ENCODE peak calls at places on chromosomes 2 and 18, in five cellular contexts. C is K562, D is HCT116, M is HepG2, U is GM12878. V is an unnamed sample.

GRCh38 chr18:21191596-21192307 is 50.3 kb upstream of the GREB1L start:
- DNase-seq in C (peak), D (peak), M (peak), U (no peak), V (peak)

GRCh38 chr2:41735446-41735845 is 312.4 kb upstream of the PKDCC start:
- DNase-seq in C (no peak), D (no peak), M (no peak), U (no peak), V (no peak)

GRCh38 chr2:204825054-204825453 is 279.8 kb downstream of the PARD3B start:
- DNase-seq in C (no peak), D (no peak), M (no peak), U (no peak), V (no peak)

GRCh38 chr2:64945973-64946736 is 43.0 kb upstream of the SLC1A4 start:
- DNase-seq in C (no peak), D (no peak), M (no peak), U (peak), V (no peak)

GRCh38 chr2:97701851-97702465 is 11.4 kb upstream of the ZAP70 start:
- DNase-seq in C (no peak), D (no peak), M (no peak), U (no peak), V (no peak)

GRCh38 chr2:96596596-96596995 is 41.5 kb downstream of the KANSL3 start:
- DNase-seq in C (no peak), D (no peak), M (no peak), U (no peak), V (no peak)

GRCh38 chr2:9197916-9198315 is 8.7 kb upstream of the ASAP2 start:
- DNase-seq in C (no peak), D (no peak), M (no peak), U (no peak), V (no peak)

GRCh38 chr2:2877427-2877826 is 500.2 kb downstream of the EIPR1 start:
- DNase-seq in C (no peak), D (no peak), M (no peak), U (no peak), V (no peak)

GRCh38 chr2:234156326-234156725 is 105.8 kb downstream of the SPP2 start:
- DNase-seq in C (no peak), D (no peak), M (no peak), U (no peak), V (no peak)

GRCh38 chr2:57396364-57397098 is 650.1 kb upstream of the VRK2 start:
- DNase-seq in C (no peak), D (no peak), M (no peak), U (no peak), V (no peak)

GRCh38 chr18:37253424-37254255 is 312.0 kb downstream of the CELF4 start:
- DNase-seq in C (peak), D (no peak), M (no peak), U (no peak), V (peak)

GRCh38 chr2:214730248-214730647 is 79.2 kb downstream of the BARD1 start:
- DNase-seq in C (no peak), D (no peak), M (no peak), U (no peak), V (no peak)

GRCh38 chr2:120403676-120404075 is 57.7 kb downstream of the INHBB start:
- DNase-seq in C (no peak), D (no peak), M (no peak), U (no peak), V (no peak)

GRCh38 chr18:23230688-23231087 is 95.4 kb downstream of the CABLES1 start:
- DNase-seq in C (no peak), D (no peak), M (no peak), U (no peak), V (no peak)

GRCh38 chr2:101961287-101962242 is 30.2 kb upstream of the IL1R2 start:
- DNase-seq in C (no peak), D (no peak), M (peak), U (no peak), V (no peak)

GRCh38 chr2:170643346-170643745 is 71.8 kb upstream of the SP5 start:
- DNase-seq in C (no peak), D (no peak), M (no peak), U (no peak), V (no peak)

GRCh38 chr18:48733854-48734253 is 195.0 kb downstream of the CTIF start:
- DNase-seq in C (no peak), D (no peak), M (no peak), U (no peak), V (no peak)

GRCh38 chr2:4269885-4270284 is 566.5 kb downstream of the DCDC2C start:
- DNase-seq in C (peak), D (no peak), M (no peak), U (no peak), V (no peak)

GRCh38 chr2:4272261-4272858 is 569.0 kb downstream of the DCDC2C start:
- DNase-seq in C (no peak), D (no peak), M (no peak), U (no peak), V (no peak)
- TF ChIP-seq ZBTB33 in C (no peak), D (no peak), M (no peak), U (no peak), V (no peak)

GRCh38 chr2:223050188-223050587 is 1.8 kb upstream of the KCNE4 start:
- DNase-seq in C (no peak), D (no peak), M (no peak), U (no peak), V (no peak)
- TF ChIP-seq ZBTB33 in C (no peak), D (no peak), M (no peak), U (no peak), V (no peak)

DNA sequence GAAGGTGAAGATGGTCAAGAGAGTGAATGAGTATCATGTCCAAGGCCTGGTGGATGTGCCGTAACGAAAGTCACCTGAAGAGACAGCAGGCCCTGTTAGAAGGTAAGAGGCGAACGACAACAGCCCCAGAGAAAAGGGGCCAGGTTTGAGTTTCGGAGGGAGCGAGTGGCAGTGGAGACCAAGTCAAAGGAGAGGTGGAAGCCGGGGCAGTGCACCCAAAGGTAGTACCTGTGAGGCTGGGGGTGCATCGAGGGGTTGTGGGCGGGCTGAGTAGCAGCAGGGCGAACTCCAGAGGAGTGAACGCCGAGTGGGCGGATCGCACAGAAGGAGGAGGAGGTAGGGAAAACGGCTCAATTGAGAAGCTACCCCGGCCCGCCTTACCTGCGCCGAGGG is 358 bp downstream of the USP37 start:
- DNase-seq in C (no peak), D (no peak), M (no peak), U (no peak), V (no peak)
- TF ChIP-seq ZBTB33 in C (no peak), D (no peak), M (no peak), U (no peak), V (no peak)

GRCh38 chr2:18180031-18180610 is 301.7 kb downstream of the KCNS3 start:
- DNase-seq in C (no peak), D (no peak), M (no peak), U (no peak), V (no peak)

GRCh38 chr2:18176679-18177215 is 298.3 kb downstream of the KCNS3 start:
- DNase-seq in C (no peak), D (no peak), M (no peak), U (no peak), V (no peak)

GRCh38 chr2:18178736-18179349 is 300.4 kb downstream of the KCNS3 start:
- DNase-seq in C (peak), D (peak), M (peak), U (peak), V (peak)
- TF ChIP-seq ZBTB33 in C (no peak), D (no peak), M (no peak), U (no peak), V (no peak)

DNA sequence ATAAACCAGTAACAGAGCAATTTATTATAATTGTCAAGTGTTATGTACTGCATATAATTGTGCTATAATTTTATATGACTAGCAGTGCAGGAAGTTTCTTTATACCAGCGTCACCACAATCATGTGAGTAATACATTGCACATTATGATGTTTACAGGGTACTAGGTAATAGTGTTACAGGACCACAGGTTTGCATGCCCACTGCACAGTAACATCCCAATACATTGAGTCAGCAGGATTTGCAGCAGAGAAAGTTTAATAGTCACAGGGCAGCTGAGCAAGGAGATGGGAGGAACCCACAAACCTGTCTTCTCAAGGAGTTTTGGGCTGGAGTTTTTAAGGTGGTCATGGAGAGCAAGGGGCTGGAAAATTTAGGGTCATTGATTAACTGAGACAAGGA is 1042.9 kb upstream of the ACVR2A start:
- DNase-seq in C (no peak), D (no peak), M (no peak), U (no peak), V (no peak)
- TF ChIP-seq ZBTB33 in C (no peak), D (no peak), M (no peak), U (no peak), V (no peak)

GRCh38 chr2:208069186-208069585 is 43.9 kb upstream of the PLEKHM3 start:
- DNase-seq in C (no peak), D (no peak), M (no peak), U (no peak), V (peak)
- TF ChIP-seq ZBTB33 in C (no peak), D (no peak), M (no peak), U (no peak), V (no peak)

GRCh38 chr2:219629976-219630695 is 2.7 kb downstream of the SLC4A3 start:
- DNase-seq in C (no peak), D (no peak), M (no peak), U (no peak), V (no peak)

GRCh38 chr2:219631406-219631891 is 4.0 kb downstream of the SLC4A3 start:
- DNase-seq in C (no peak), D (no peak), M (no peak), U (no peak), V (peak)

GRCh38 chr2:219631925-219632757 is 4.7 kb downstream of the SLC4A3 start:
- DNase-seq in C (no peak), D (no peak), M (no peak), U (no peak), V (peak)

GRCh38 chr2:219628986-219629901 is 1.8 kb downstream of the SLC4A3 start:
- DNase-seq in C (no peak), D (no peak), M (no peak), U (no peak), V (no peak)

DNA sequence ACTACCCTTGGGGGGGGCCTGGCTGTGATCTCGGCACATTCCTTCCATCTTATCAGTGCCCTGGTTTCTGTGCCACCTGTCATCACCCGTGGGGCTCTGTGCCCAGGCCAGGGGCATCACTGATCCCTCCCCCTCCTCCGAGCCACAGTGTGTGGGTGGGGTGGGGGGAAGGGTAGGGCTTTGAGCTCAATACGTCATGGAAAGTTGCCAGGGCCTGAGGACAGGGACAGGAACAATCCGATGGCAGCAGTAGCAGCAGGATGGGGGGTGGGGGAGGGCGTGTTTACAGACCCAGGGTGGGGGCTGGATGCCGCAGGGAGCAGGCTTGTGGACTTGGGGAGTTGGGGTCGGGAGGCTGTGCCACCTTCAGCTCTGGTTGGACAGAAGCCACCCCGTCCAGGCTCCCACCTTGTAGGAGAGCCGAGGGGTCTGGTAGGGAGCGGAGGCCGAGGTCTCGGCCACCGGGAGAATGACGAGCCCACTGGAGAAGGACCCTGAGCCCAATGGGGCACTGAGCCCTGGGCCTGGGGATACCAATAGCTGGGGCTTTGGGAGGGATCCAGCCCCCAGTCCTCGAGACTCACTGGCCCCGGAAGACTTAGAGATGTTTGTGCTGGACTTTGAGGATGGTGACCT is 3.5 kb downstream of the SLC4A3 start:
- DNase-seq in C (peak), D (no peak), M (no peak), U (no peak), V (peak)
- TF ChIP-seq ZBTB33 in C (no peak), D (no peak), M (no peak), U (no peak), V (no peak)

GRCh38 chr2:24875272-24875671 is 44.8 kb downstream of the ADCY3 start:
- DNase-seq in C (no peak), D (no peak), M (no peak), U (no peak), V (no peak)
- TF ChIP-seq ZBTB33 in C (no peak), D (no peak), M (no peak), U (no peak), V (no peak)

DNA sequence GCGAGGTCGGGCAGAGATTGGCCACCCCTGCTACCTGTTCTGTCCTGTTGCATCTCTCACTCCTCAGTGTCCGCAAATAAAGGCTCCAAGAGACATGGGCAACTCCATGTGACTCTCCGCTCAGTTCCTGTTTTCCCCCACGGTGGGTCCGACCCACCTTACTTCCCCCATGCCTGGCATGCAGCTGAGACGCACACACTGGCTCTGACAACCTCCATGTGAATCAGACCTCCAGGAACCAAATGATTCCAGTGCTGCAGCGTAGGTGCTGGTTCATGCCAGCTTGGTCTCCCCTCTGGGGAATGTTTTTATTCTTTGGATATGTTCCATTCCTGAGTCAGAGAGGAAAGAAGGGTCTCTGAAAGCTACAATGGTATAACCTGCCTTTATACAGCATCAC is 221.5 kb downstream of the SH3RF3 start:
- DNase-seq in C (no peak), D (no peak), M (no peak), U (no peak), V (no peak)
- TF ChIP-seq ZBTB33 in C (no peak), D (no peak), M (no peak), U (no peak), V (no peak)